ENCODE peak calls at places on chromosomes 16 and 17, in six cellular contexts. C is GDM1, U is T-cell, X is GM23248, E is left cardiac atrium, D is germinal center. R is an unnamed sample.

GRCh38 chr17:41600318-41600717 is 12.2 kb downstream of the KRT16 start:
- DNase-seq in C (no peak), U (no peak), X (no peak), E (no peak), D (no peak), R (no peak)

GRCh38 chr17:9432867-9433495 is 142.6 kb downstream of the STX8 start:
- DNase-seq in C (no peak), U (no peak), X (peak), E (no peak), D (no peak), R (no peak)

GRCh38 chr16:10466861-10467260 is 81.0 kb downstream of the ATF7IP2 start:
- DNase-seq in C (no peak), U (no peak), X (no peak), E (no peak), D (no peak), R (no peak)

GRCh38 chr16:89090182-89090630 is 3.4 kb upstream of the ACSF3 start:
- DNase-seq in C (no peak), U (no peak), X (no peak), E (no peak), D (no peak), R (no peak)

GRCh38 chr17:49497147-49498036 is 2.3 kb downstream of the NGFR start:
- DNase-seq in C (no peak), U (no peak), X (peak), E (peak), D (peak), R (no peak)

GRCh38 chr16:23131436-23131835 is 17.8 kb downstream of the USP31 start:
- DNase-seq in C (no peak), U (no peak), X (no peak), E (no peak), D (no peak), R (no peak)

GRCh38 chr17:56978441-56979090 is 635 bp downstream of the SCPEP1 start:
- DNase-seq in C (no peak), U (no peak), X (peak), E (no peak), D (peak), R (peak)

GRCh38 chr17:72125226-72125651 is 4.4 kb downstream of the SOX9 start:
- DNase-seq in C (no peak), U (no peak), X (no peak), E (no peak), D (no peak), R (no peak)

GRCh38 chr17:50660042-50660886 is 25.6 kb downstream of the ABCC3 start:
- DNase-seq in C (no peak), U (no peak), X (peak), E (peak), D (no peak), R (no peak)

GRCh38 chr16:89689142-89689541 is 2.7 kb downstream of the CDK10 start:
- DNase-seq in C (no peak), U (no peak), X (no peak), E (peak), D (no peak), R (no peak)

GRCh38 chr16:63690961-63691360 is 1430.9 kb downstream of the CDH11 start:
- DNase-seq in C (no peak), U (no peak), X (no peak), E (no peak), D (no peak), R (no peak)

GRCh38 chr17:78563189-78564145 is 13.7 kb downstream of the DNAH17 start:
- DNase-seq in C (no peak), U (no peak), X (peak), E (peak), D (no peak), R (no peak)

GRCh38 chr17:74163271-74163821 is 40.1 kb upstream of the RPL38 start:
- DNase-seq in C (no peak), U (no peak), X (no peak), E (no peak), D (no peak), R (no peak)

GRCh38 chr17:29358421-29358820 is 31.7 kb upstream of the TAOK1 start:
- DNase-seq in C (no peak), U (no peak), X (peak), E (no peak), D (no peak), R (no peak)

GRCh38 chr17:65278050-65278819 is 141.1 kb downstream of the RGS9 start:
- DNase-seq in C (peak), U (no peak), X (peak), E (peak), D (peak), R (no peak)

GRCh38 chr16:64356267-64356666 is 765.6 kb downstream of the CDH11 start:
- DNase-seq in C (no peak), U (no peak), X (peak), E (no peak), D (no peak), R (no peak)

GRCh38 chr17:15377200-15377599 is 35.8 kb upstream of the TEKT3 start:
- DNase-seq in C (no peak), U (no peak), X (peak), E (no peak), D (no peak), R (no peak)

R was measured in stimulated activated naive B cell treated with anti-CD40 and anti-IgM and Interleukin-4, amounts not matched to agents 10 μg/mL and 1 μg/mL and 100 μg/mL, for 72 hours.